ENCODE peak calls at places on chromosomes 5 and 9, in six cellular contexts. U is GM12891; R is RPMI7951; D is mesothelial cell of epicardium; I is CD8-positive, alpha-beta T cell; E is fibroblast of lung. Q is an unnamed sample.

GRCh38 chr5:155759252-155759651 is 567.7 kb upstream of the SGCD start:
- DNase-seq in R (no peak), D (no peak), I (no peak), U (no peak), E (no peak), Q (no peak)

GRCh38 chr5:100824635-100825034 is 78.4 kb downstream of the ST8SIA4 start:
- DNase-seq in I (no peak), E (no peak), U (no peak), D (no peak), R (no peak), Q (no peak)

GRCh38 chr9:108743901-108744371 is 111.8 kb downstream of the ACTL7B start:
- DNase-seq in U (no peak), R (peak), E (no peak), I (no peak), D (no peak), Q (no peak)

GRCh38 chr5:138989720-138990119 is 114.6 kb upstream of the LRRTM2 start:
- DNase-seq in U (no peak), R (peak), I (no peak), E (peak), D (no peak), Q (no peak)

GRCh38 chr9:106954562-106954961 is 91.6 kb downstream of the ZNF462 start:
- DNase-seq in D (no peak), R (no peak), E (no peak), I (no peak), U (no peak), Q (no peak)

GRCh38 chr5:45089870-45090269 is 281.1 kb downstream of the MRPS30 start:
- DNase-seq in D (no peak), E (no peak), U (no peak), R (no peak), I (no peak), Q (no peak)

GRCh38 chr5:181221792-181222629 is 1.1 kb upstream of the TRIM41 start:
- DNase-seq in D (peak), I (peak), U (no peak), R (peak), E (peak), Q (peak)

GRCh38 chr5:71767661-71768060 is 48.6 kb downstream of the CARTPT start:
- DNase-seq in D (no peak), I (no peak), U (no peak), E (no peak), R (no peak), Q (no peak)

GRCh38 chr5:68460147-68460760 is 244.7 kb downstream of the PIK3R1 start:
- DNase-seq in D (no peak), E (peak), R (peak), I (peak), U (peak), Q (peak)

GRCh38 chr9:88355166-88355565 is 33.1 kb upstream of the SPIN1 start:
- DNase-seq in I (no peak), U (no peak), D (no peak), E (peak), R (peak), Q (no peak)

GRCh38 chr5:64619609-64620008 is 70.7 kb upstream of the SHISAL2B start:
- DNase-seq in D (no peak), R (no peak), E (peak), U (no peak), I (no peak), Q (no peak)

GRCh38 chr5:1031306-1031959 is 22.8 kb downstream of the NKD2 start:
- DNase-seq in I (no peak), U (no peak), E (no peak), R (no peak), D (no peak), Q (no peak)

GRCh38 chr9:85600675-85601263 is 141.0 kb downstream of the AGTPBP1 start:
- DNase-seq in R (peak), I (no peak), U (no peak), D (no peak), E (no peak), Q (no peak)

GRCh38 chr5:150465926-150466325 is 16.4 kb upstream of the RPS14 start:
- DNase-seq in I (no peak), D (no peak), E (no peak), U (no peak), R (no peak), Q (no peak)

Q was measured in B cell.